ENCODE peak calls at places on chromosomes 7 and 10, in seven cellular contexts. K, N, U, V, B, C and F are unnamed samples.

GRCh38 chr7:95684037-95684436 is 87.7 kb upstream of the PDK4 start:
- DNase-seq in K (peak), N (no peak), U (no peak), V (no peak), B (no peak), C (no peak), F (peak)

GRCh38 chr10:93873427-93874115 is 20.2 kb upstream of the SLC35G1 start:
- DNase-seq in K (no peak), N (no peak), U (no peak), V (no peak), B (no peak), C (no peak), F (peak)

GRCh38 chr7:100099452-100099851 is 1.7 kb downstream of the MCM7 start:
- DNase-seq in K (no peak), N (no peak), U (no peak), V (no peak), B (no peak), C (no peak), F (no peak)

GRCh38 chr10:128530301-128530700 is 404.1 kb upstream of the MKI67 start:
- DNase-seq in K (peak), N (no peak), U (no peak), V (no peak), B (no peak), C (no peak), F (no peak)

GRCh38 chr10:15201589-15202300 is 33.3 kb upstream of the NMT2 start:
- DNase-seq in K (peak), N (no peak), U (no peak), V (no peak), B (peak), C (no peak), F (no peak)

GRCh38 chr7:129741743-129742213 is 130.3 kb downstream of the NRF1 start:
- DNase-seq in K (no peak), N (no peak), U (peak), V (no peak), B (no peak), C (no peak), F (no peak)

GRCh38 chr7:36346260-36346831 is 43.3 kb upstream of the ANLN start:
- DNase-seq in K (no peak), N (no peak), U (no peak), V (no peak), B (no peak), C (no peak), F (no peak)

GRCh38 chr10:73732931-73733623 is 11.1 kb upstream of the SEC24C start:
- DNase-seq in K (no peak), N (no peak), U (no peak), V (no peak), B (no peak), C (no peak), F (no peak)

GRCh38 chr7:102993532-102994029 is 80.8 kb downstream of the LRRC17 start:
- DNase-seq in K (no peak), N (peak), U (no peak), V (no peak), B (no peak), C (no peak), F (no peak)

GRCh38 chr7:150620061-150620460 is 12.1 kb downstream of the GIMAP6 start:
- DNase-seq in K (no peak), N (no peak), U (no peak), V (no peak), B (no peak), C (no peak), F (no peak)

GRCh38 chr10:25048463-25048862 is 32.1 kb downstream of the THNSL1 start:
- DNase-seq in K (no peak), N (peak), U (no peak), V (no peak), B (no peak), C (no peak), F (no peak)

GRCh38 chr7:134154581-134155130 is 27.5 kb downstream of the LRGUK start:
- DNase-seq in K (no peak), N (no peak), U (no peak), V (no peak), B (no peak), C (no peak), F (no peak)

GRCh38 chr10:12186324-12186723 is 9.4 kb downstream of the NUDT5 start:
- DNase-seq in K (no peak), N (no peak), U (no peak), V (no peak), B (no peak), C (no peak), F (no peak)

GRCh38 chr10:130179640-130180039 is 43.4 kb downstream of the GLRX3 start:
- DNase-seq in K (peak), N (no peak), U (no peak), V (no peak), B (no peak), C (no peak), F (peak)

GRCh38 chr7:55939514-55940123 is 12.1 kb upstream of the MRPS17 start:
- DNase-seq in K (no peak), N (no peak), U (no peak), V (no peak), B (no peak), C (no peak), F (no peak)

GRCh38 chr7:44749992-44750391 is 1.3 kb downstream of the ZMIZ2 start:
- DNase-seq in K (no peak), N (no peak), U (no peak), V (no peak), B (no peak), C (no peak), F (no peak)

GRCh38 chr7:125563964-125564529 is 634.4 kb upstream of the POT1 start:
- DNase-seq in K (no peak), N (no peak), U (no peak), V (no peak), B (no peak), C (no peak), F (no peak)
- TF ChIP-seq POLR2A in K (no peak), N (no peak), U (no peak), V (no peak), B (no peak), C (no peak), F (no peak)

DNA sequence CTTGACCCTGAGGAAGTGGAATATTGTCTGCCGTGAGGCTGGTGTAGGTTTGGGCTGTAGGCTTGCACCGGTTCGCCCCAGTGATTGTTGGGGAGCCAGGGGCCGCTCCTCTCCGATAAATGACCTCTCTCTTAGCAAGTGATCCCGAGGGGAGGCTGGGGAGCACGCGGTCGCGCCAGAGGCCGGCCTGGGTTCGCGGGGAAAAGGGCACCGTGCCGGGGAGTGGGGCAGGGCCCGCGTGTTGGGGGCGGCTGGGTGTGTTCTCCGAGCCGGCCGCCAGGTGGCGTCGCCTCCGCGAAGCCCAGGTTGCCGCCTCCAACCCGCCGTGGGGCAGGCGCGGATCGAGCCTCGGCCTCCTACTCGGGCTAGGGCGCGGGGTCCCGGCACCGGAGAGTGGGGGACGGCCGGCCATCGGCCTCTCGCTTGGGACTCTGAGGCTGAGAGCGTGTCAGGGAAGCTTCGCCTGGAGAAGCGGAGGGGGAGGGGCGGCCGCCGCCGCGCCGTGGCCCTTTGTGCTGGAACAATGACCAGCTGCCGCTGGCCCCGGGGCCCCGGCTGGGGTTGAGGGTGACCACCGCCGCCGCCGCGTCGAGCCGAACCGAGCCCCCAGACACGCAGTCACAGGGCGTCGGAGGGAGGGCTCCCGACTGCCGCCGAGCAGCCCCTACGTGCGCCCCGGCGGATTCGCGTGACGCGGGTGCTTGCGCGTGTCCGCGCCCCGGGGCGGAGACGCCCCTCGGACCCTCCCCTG is 442 bp upstream of the LZTS2 start:
- DNase-seq in K (no peak), N (peak), U (peak), V (peak), B (peak), C (peak), F (peak)
- TF ChIP-seq POLR2A in K (no peak), N (peak), U (peak), V (peak), B (peak), C (peak), F (peak)

GRCh38 chr10:123391275-123392028 is 237.2 kb downstream of the BUB3 start:
- DNase-seq in K (no peak), N (no peak), U (no peak), V (no peak), B (no peak), C (no peak), F (no peak)
- TF ChIP-seq POLR2A in K (no peak), N (no peak), U (no peak), V (no peak), B (no peak), C (no peak), F (no peak)

GRCh38 chr7:28984631-28985030 is 26.5 kb upstream of the TRIL start:
- DNase-seq in K (no peak), N (peak), U (no peak), V (no peak), B (peak), C (no peak), F (no peak)

GRCh38 chr7:28986028-28986427 is 27.9 kb upstream of the TRIL start:
- DNase-seq in K (no peak), N (no peak), U (peak), V (no peak), B (no peak), C (no peak), F (no peak)

GRCh38 chr7:28988091-28988490 is 30.0 kb upstream of the TRIL start:
- DNase-seq in K (no peak), N (no peak), U (no peak), V (no peak), B (no peak), C (no peak), F (no peak)

GRCh38 chr7:28988818-28989595 is 30.9 kb upstream of the TRIL start:
- DNase-seq in K (no peak), N (no peak), U (no peak), V (no peak), B (peak), C (no peak), F (no peak)

GRCh38 chr7:28986723-28987122 is 28.6 kb upstream of the TRIL start:
- DNase-seq in K (no peak), N (no peak), U (no peak), V (no peak), B (no peak), C (no peak), F (no peak)
- TF ChIP-seq POLR2A in K (no peak), N (no peak), U (no peak), V (no peak), B (no peak), C (no peak), F (no peak)

DNA sequence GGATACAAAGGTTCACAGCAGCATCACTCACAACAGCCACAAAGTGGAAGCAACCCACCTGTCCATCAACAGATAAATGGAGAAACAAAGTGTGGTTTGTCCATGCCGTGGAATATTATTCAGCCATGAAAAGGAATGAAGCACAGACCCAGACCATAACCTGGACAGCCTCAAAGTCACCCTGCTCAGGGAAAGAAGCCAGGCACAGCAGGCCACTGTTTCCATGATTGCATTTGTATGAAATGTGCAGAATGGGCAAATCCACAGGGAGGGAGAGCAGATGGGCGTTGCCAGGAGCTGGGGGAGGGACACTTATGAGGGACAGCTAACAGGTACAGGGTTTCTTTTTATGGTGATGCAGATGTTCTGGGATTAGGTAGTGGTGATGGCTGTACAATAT is 30.3 kb downstream of the FOXL3 start:
- DNase-seq in K (no peak), N (no peak), U (no peak), V (no peak), B (no peak), C (no peak), F (no peak)
- TF ChIP-seq POLR2A in K (no peak), N (no peak), U (no peak), V (no peak), B (no peak), C (no peak), F (no peak)

GRCh38 chr7:977326-978048 is 2.1 kb upstream of the COX19 start:
- DNase-seq in K (no peak), N (no peak), U (peak), V (peak), B (no peak), C (no peak), F (no peak)
- TF ChIP-seq POLR2A in K (no peak), N (no peak), U (no peak), V (no peak), B (no peak), C (peak), F (no peak)

DNA sequence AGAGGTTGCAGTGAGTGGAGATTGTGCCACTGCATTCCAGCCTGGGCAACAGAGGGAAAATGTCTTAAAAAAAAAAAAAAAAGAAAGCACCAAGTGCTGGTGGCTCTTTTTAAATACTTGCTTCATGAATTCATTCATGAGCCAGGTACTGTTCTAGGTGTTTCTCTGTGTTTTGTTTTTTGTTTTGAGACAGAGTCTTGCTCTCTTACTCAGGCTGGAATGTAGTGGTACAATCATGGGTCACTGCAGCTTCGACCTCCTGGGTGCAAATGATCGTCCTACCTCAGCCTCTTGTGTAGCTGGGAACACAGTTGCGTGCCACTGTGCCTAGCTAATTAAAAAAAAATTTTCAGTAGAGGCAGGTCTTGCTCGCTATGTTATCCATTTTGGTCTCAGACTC is 5.3 kb downstream of the STOX1 start:
- DNase-seq in K (no peak), N (no peak), U (no peak), V (no peak), B (no peak), C (no peak), F (no peak)
- TF ChIP-seq POLR2A in K (no peak), N (no peak), U (no peak), V (no peak), B (no peak), C (no peak), F (no peak)